ENCODE peak calls at places on chromosomes 2 and 18, in ten cellular contexts. H, N, J, V, W, L, B, R, P and M are unnamed samples.

GRCh38 chr2:141557329-141558098 is 573.3 kb downstream of the LRP1B start:
- DNase-seq in H (no peak), N (peak), J (no peak), V (no peak), W (peak), L (no peak), B (peak), R (peak), P (peak), M (no peak)

GRCh38 chr2:201854221-201854801 is 48.0 kb downstream of the CDK15 start:
- DNase-seq in H (no peak), N (peak), J (no peak), V (no peak), W (no peak), L (no peak), B (peak), R (peak), P (peak), M (no peak)

GRCh38 chr2:231399853-231400667 is 4.5 kb downstream of the B3GNT7 start:
- DNase-seq in H (no peak), N (peak), J (peak), V (peak), W (no peak), L (no peak), B (peak), R (peak), P (peak), M (no peak)

GRCh38 chr2:65320042-65320711 is 92.5 kb downstream of the ACTR2 start:
- DNase-seq in H (no peak), N (peak), J (no peak), V (peak), W (peak), L (no peak), B (peak), R (peak), P (peak), M (no peak)

GRCh38 chr18:42045346-42045745 is 90.3 kb downstream of the PIK3C3 start:
- DNase-seq in H (no peak), N (peak), J (no peak), V (no peak), W (no peak), L (no peak), B (no peak), R (no peak), P (peak), M (no peak)

GRCh38 chr2:10757814-10758286 is 36.4 kb downstream of the ATP6V1C2 start:
- DNase-seq in H (no peak), N (no peak), J (no peak), V (no peak), W (no peak), L (no peak), B (no peak), R (no peak), P (no peak), M (no peak)

GRCh38 chr2:165870346-165870745 is 76.3 kb upstream of the GALNT3 start:
- DNase-seq in H (no peak), N (no peak), J (no peak), V (no peak), W (no peak), L (no peak), B (no peak), R (no peak), P (no peak), M (no peak)

GRCh38 chr2:11097988-11098387 is 57.3 kb upstream of the SLC66A3 start:
- DNase-seq in H (no peak), N (no peak), J (no peak), V (no peak), W (no peak), L (no peak), B (no peak), R (no peak), P (no peak), M (peak)

GRCh38 chr18:74994502-74995403 is 214.2 kb downstream of the PTGR3 start:
- DNase-seq in H (no peak), N (no peak), J (no peak), V (no peak), W (peak), L (peak), B (peak), R (peak), P (peak), M (no peak)

GRCh38 chr2:186199029-186199428 is 287.0 kb upstream of the ZC3H15 start:
- DNase-seq in H (no peak), N (no peak), J (no peak), V (no peak), W (no peak), L (no peak), B (no peak), R (no peak), P (no peak), M (no peak)

GRCh38 chr2:155372969-155373368 is 674.5 kb downstream of the KCNJ3 start:
- DNase-seq in H (no peak), N (no peak), J (no peak), V (no peak), W (no peak), L (no peak), B (no peak), R (peak), P (peak), M (no peak)

GRCh38 chr2:165018207-165018606 is 62.9 kb upstream of the SLC38A11 start:
- DNase-seq in H (no peak), N (no peak), J (no peak), V (no peak), W (no peak), L (no peak), B (no peak), R (no peak), P (no peak), M (peak)

GRCh38 chr2:181123798-181124217 is 143.4 kb downstream of the UBE2E3 start:
- DNase-seq in H (no peak), N (no peak), J (no peak), V (no peak), W (peak), L (no peak), B (no peak), R (peak), P (no peak), M (no peak)